ENCODE peak calls at places on chromosomes 7 and 10, in four cellular contexts. O, S, C and Y are unnamed samples.

GRCh38 chr7:47609803-47610452 is 28.0 kb upstream of the TNS3 start:
- DNase-seq in C (no peak), O (no peak), S (no peak), Y (no peak)

GRCh38 chr10:90856261-90856660 is 1.6 kb downstream of the HTR7 start:
- DNase-seq in O (no peak), S (no peak), C (no peak), Y (no peak)

GRCh38 chr10:69505636-69506318 is 54.5 kb downstream of the TSPAN15 start:
- DNase-seq in C (no peak), O (no peak), S (no peak), Y (no peak)

GRCh38 chr7:120337308-120337907 is 64.4 kb downstream of the KCND2 start:
- DNase-seq in C (peak; percentile 22), S (peak; percentile 21), O (no peak), Y (peak; percentile 9)

GRCh38 chr7:93117327-93117726 is 452 bp downstream of the SAMD9 start:
- DNase-seq in S (no peak), O (no peak), C (no peak), Y (no peak)

GRCh38 chr7:134565643-134566136 is 16.8 kb downstream of the AKR1B15 start:
- DNase-seq in O (no peak), C (peak; percentile 54), S (no peak), Y (no peak)

GRCh38 chr10:25743832-25744231 is 190.2 kb upstream of the MYO3A start:
- DNase-seq in C (no peak), S (no peak), O (no peak), Y (no peak)

GRCh38 chr7:74289660-74290589 is 718 bp downstream of the CLIP2 start:
- DNase-seq in S (no peak), O (peak; percentile 34), C (no peak), Y (no peak)

GRCh38 chr7:66430164-66430545 is 198.5 kb upstream of the KCTD7 start:
- DNase-seq in C (no peak), O (no peak), S (no peak), Y (no peak)

GRCh38 chr10:128914681-128915080 is 552.4 kb upstream of the MGMT start:
- DNase-seq in S (no peak), O (no peak), C (no peak), Y (no peak)

GRCh38 chr7:113751547-113751946 is 167.3 kb downstream of the PPP1R3A start:
- DNase-seq in O (no peak), C (no peak), S (no peak), Y (no peak)

GRCh38 chr10:6151087-6151977 is 51.4 kb upstream of the PFKFB3 start:
- DNase-seq in O (peak; percentile 62), C (peak; percentile 62), S (no peak), Y (no peak)

GRCh38 chr10:71817831-71818268 is 33.2 kb downstream of the PSAP start:
- DNase-seq in S (no peak), O (no peak), C (no peak), Y (no peak)

GRCh38 chr7:44665531-44666213 is 59.2 kb downstream of the OGDH start:
- DNase-seq in O (no peak), C (peak; percentile 55), S (no peak), Y (peak; percentile 20)